ENCODE peak calls at places on chromosomes 2 and 18, in ten cellular contexts. B is kidney, T is adrenal gland, L is body of pancreas, S is fibroblast of lung, O is thoracic aorta, Y is endothelial cell of umbilical vein, Z is hepatocyte, C is fibroblast of pulmonary artery, A is dorsolateral prefrontal cortex. P is an unnamed sample.
A peak's percentile ranks its signal among the peaks of the same experiment; 100 is the strongest.

GRCh38 chr2:241801611-241802420 is 7.2 kb upstream of the NEU4 start:
- DNase-seq in L (no peak), Y (no peak), O (no peak), T (no peak), B (peak; percentile 64), S (no peak), C (no peak), Z (peak; percentile 31), A (no peak), P (no peak)

GRCh38 chr2:121356058-121356640 is 71.1 kb upstream of the TFCP2L1 start:
- DNase-seq in L (peak; percentile 62), Z (peak; percentile 83), C (peak; percentile 82), O (no peak), S (peak; percentile 80), T (no peak), A (peak; percentile 48), Y (peak; percentile 74), B (no peak), P (peak; percentile 84)

GRCh38 chr2:38045811-38046210 is 30.1 kb downstream of the CYP1B1 start:
- DNase-seq in L (no peak), Y (no peak), B (no peak), S (no peak), C (no peak), T (no peak), O (no peak), A (no peak), Z (no peak), P (no peak)

GRCh38 chr2:62741954-62742722 is 36.6 kb downstream of the EHBP1 start:
- DNase-seq in C (no peak), Y (no peak), L (no peak), B (no peak), S (no peak), A (no peak), O (no peak), T (no peak), Z (no peak), P (peak; percentile 43)

GRCh38 chr2:227864161-227864756 is 7.2 kb upstream of the DAW1 start:
- DNase-seq in L (no peak), T (no peak), C (peak; percentile 92), A (no peak), Z (peak; percentile 55), Y (no peak), B (no peak), S (peak; percentile 78), O (no peak), P (peak; percentile 93)

GRCh38 chr2:205675861-205676516 is 6.3 kb upstream of the NRP2 start:
- DNase-seq in Z (peak; percentile 76), C (peak; percentile 86), A (no peak), T (no peak), O (no peak), Y (peak; percentile 74), L (no peak), S (peak; percentile 86), B (no peak), P (peak; percentile 86)

GRCh38 chr2:120939595-120940318 is 204.1 kb downstream of the GLI2 start:
- DNase-seq in B (no peak), A (no peak), L (no peak), Y (no peak), Z (peak; percentile 56), S (peak; percentile 89), O (no peak), C (peak; percentile 87), T (no peak), P (peak; percentile 86)

GRCh38 chr18:48868468-48869466 is 82.0 kb downstream of the SMAD7 start:
- DNase-seq in T (no peak), O (no peak), L (no peak), A (no peak), B (peak; percentile 65), S (no peak), C (no peak), Y (no peak), Z (peak; percentile 81), P (no peak)

GRCh38 chr2:12931211-12931844 is 214.6 kb downstream of the TRIB2 start:
- DNase-seq in A (no peak), Z (peak; percentile 53), O (no peak), C (peak; percentile 80), B (no peak), T (peak; percentile 20), S (peak; percentile 73), L (no peak), Y (peak; percentile 59), P (peak; percentile 74)

GRCh38 chr2:216596234-216596985 is 36.8 kb upstream of the IGFBP2 start:
- DNase-seq in L (peak; percentile 16), Z (peak; percentile 62), S (peak; percentile 84), O (no peak), Y (peak; percentile 54), T (peak; percentile 20), B (no peak), C (peak; percentile 79), A (no peak), P (peak; percentile 86)

DNA sequence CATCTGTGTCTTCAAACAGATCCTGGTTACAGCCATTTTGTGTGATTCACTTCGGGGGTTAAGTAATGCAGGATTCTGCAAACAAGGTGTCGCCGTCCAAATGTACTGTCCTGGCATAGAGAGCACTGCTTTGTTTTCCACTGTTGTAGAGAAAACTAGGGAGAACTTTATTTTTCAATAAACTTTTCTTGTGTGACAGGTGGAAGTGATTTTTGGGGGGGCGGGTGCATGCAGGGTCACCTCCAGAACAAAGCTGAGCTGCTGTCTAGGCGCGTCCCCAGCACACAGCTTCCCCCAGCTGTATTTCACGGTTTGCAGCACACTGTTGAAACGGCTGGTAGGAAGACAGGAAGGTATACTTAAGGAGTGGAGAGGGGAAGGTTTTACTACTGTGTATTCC is 200.6 kb downstream of the MGAT5 start:
- DNase-seq in A (no peak), T (no peak), Z (no peak), B (no peak), Y (no peak), O (no peak), C (no peak), S (no peak), L (no peak), P (no peak)
- H3K4me3 ChIP-seq in A (no peak overlapping the region), T (no peak overlapping the region), Z (no peak overlapping the region), B (no peak overlapping the region), Y (no peak overlapping the region), O (no peak overlapping the region), C (no peak overlapping the region), S (no peak overlapping the region), L (no peak overlapping the region), P (no peak overlapping the region)

DNA sequence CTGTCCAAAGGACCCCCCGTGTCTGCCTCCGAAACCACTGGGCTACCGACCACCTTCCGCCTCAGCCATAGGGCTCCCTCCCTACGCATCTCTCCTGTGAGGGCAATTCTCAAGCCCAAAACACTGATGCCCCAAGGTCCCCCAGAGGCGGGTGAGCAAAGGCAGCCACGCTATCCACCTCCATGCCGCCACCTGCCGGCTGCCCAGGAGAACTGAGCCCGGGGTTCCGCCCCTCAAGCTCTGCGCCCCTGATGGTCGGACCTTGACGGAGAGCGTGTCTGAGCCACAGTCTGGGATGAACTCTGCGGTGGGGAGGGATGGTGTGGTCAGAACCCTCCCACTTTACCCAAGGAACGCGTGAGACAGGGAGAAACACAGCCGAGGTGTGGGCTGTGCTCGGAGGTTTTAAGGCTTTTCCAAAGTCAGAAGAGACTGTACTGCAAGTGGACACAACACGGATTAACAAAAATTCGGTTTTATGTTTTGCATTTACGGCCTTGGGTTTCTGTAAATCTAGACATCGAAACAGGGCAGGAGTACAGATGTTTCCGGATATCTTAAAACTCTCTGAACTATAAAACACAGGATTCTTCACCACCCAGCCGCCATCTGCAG is 114.1 kb downstream of the ZNF516 start:
- DNase-seq in A (no peak), T (no peak), C (no peak), S (no peak), B (no peak), Z (no peak), Y (no peak), L (no peak), O (no peak), P (no peak)
- TF ChIP-seq CTCF in A (peak; percentile 25), T (peak; percentile 4), C (peak; percentile 42), S (peak; percentile 52), B (no peak), Z (peak; percentile 46), Y (peak; percentile 52), L (no peak), O (no peak), P (peak; percentile 53)

GRCh38 chr18:57436193-57436964 is 1.2 kb downstream of the ONECUT2 start:
- DNase-seq in O (no peak), A (no peak), Y (no peak), L (no peak), Z (no peak), T (no peak), B (peak; percentile 79), C (no peak), S (no peak), P (no peak)

GRCh38 chr18:57437782-57438668 is 2.9 kb downstream of the ONECUT2 start:
- DNase-seq in T (peak; percentile 49), A (peak; percentile 78), C (peak; percentile 70), O (no peak), B (peak; percentile 75), L (peak; percentile 77), S (peak; percentile 15), Z (peak; percentile 83), Y (peak; percentile 59), P (peak; percentile 57)

GRCh38 chr18:57437433-57437781 is 2.2 kb downstream of the ONECUT2 start:
- DNase-seq in O (no peak), A (no peak), Y (no peak), Z (no peak), T (no peak), C (no peak), S (no peak), L (no peak), B (peak; percentile 45), P (no peak)

GRCh38 chr18:57435851-57436192 is 648 bp downstream of the ONECUT2 start:
- DNase-seq in Z (no peak), Y (no peak), L (no peak), O (no peak), S (no peak), B (no peak), T (no peak), C (no peak), A (no peak), P (no peak)

DNA sequence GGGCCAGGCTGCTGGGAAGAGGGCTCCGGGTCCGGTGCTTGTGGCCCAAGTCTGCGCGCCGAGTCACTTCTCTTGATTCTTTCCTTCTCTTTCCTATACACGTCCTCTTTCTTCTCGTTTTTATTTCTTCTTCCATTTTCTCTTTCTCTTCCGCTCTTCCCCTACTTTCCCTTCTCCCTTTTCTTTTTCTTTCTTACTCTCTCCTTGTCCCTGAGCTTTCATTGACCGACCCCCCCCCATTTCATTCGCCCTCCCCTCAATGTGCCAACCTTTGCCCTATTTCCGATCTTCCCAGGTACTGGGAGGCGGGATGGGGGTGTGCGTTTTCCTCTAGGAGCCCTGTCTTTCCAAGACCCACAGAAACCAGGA is 1.8 kb downstream of the ONECUT2 start:
- DNase-seq in Y (no peak), O (no peak), L (no peak), S (no peak), B (no peak), A (no peak), Z (no peak), C (no peak), T (no peak), P (no peak)
- H3K4me3 ChIP-seq in Y (no peak overlapping the region), O (peak overlapping the region; percentile 36), L (peak overlapping the region; percentile 2), S (no peak overlapping the region), B (no peak overlapping the region), A (peak overlapping the region; percentile 67), Z (no peak overlapping the region), C (no peak overlapping the region), T (no peak overlapping the region), P (no peak overlapping the region)

DNA sequence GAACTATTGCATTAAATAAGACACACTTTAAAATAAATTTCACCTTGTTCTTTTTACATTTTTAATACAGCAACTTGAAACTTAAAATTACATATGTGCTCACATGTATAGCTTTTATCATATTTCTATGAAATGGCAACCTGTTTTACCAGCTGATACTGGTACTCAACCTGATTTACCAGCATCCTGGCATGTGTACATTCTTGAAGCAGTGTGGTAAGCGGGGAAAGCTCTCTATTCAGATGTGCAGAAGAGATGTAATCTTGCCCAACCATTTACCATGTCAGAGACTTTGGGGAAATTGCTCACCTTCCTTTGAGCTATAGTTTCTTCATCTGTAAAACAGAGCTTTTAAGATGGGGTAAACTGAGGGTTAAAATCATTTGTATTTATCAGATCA is 133.2 kb downstream of the CCDC148 start:
- DNase-seq in L (no peak), Y (no peak), B (no peak), C (no peak), Z (no peak), T (no peak), A (no peak), S (no peak), O (no peak), P (no peak)
- TF ChIP-seq CTCF in L (no peak), Y (no peak), B (no peak), C (no peak), Z (no peak), T (no peak), A (no peak), S (no peak), O (no peak), P (no peak)